ENCODE peak calls at places on chromosomes 6 and 20, in seven cellular contexts. G is transverse colon, J is tibial nerve, S is H1, P is SK-N-SH, Q is upper lobe of left lung, Y is A549. B is an unnamed sample.

GRCh38 chr20:39358052-39358451 is 395.9 kb downstream of the DHX35 start:
- DNase-seq in S (no peak), Q (peak), J (peak), Y (no peak), G (no peak), P (no peak), B (no peak)

GRCh38 chr20:37316116-37316774 is 26.8 kb downstream of the MANBAL start:
- DNase-seq in S (no peak), Q (peak), P (no peak), Y (no peak), G (peak), J (no peak), B (no peak)

GRCh38 chr6:151370509-151371078 is 20.8 kb downstream of the ZBTB2 start:
- DNase-seq in J (no peak), Q (no peak), P (no peak), S (no peak), G (no peak), Y (no peak), B (no peak)

GRCh38 chr6:69647726-69648125 is 149.1 kb downstream of the LMBRD1 start:
- DNase-seq in G (no peak), P (no peak), Y (no peak), J (no peak), Q (no peak), S (no peak), B (peak)

GRCh38 chr6:151683381-151683780 is 124.1 kb upstream of the ESR1 start:
- DNase-seq in S (no peak), Y (no peak), P (no peak), J (no peak), Q (no peak), G (no peak), B (no peak)

GRCh38 chr20:44632103-44632752 is 19.3 kb downstream of the ADA start:
- DNase-seq in P (no peak), S (no peak), J (no peak), Q (no peak), Y (no peak), G (no peak), B (no peak)

GRCh38 chr6:159404296-159404695 is 235.1 kb downstream of the FNDC1 start:
- DNase-seq in J (no peak), P (no peak), G (no peak), S (no peak), Q (no peak), Y (no peak), B (no peak)

GRCh38 chr6:45504947-45505346 is 127.2 kb upstream of the SUPT3H start:
- DNase-seq in Y (no peak), G (no peak), P (no peak), S (no peak), Q (peak), J (no peak), B (no peak)

GRCh38 chr6:113137411-113137810 is 719.7 kb upstream of the MARCKS start:
- DNase-seq in Y (no peak), P (no peak), Q (no peak), J (peak), S (no peak), G (no peak), B (no peak)

GRCh38 chr6:37922563-37922962 is 103.0 kb downstream of the ZFAND3 start:
- DNase-seq in P (no peak), Q (no peak), G (no peak), Y (no peak), J (no peak), S (no peak), B (no peak)

GRCh38 chr6:111558690-111559192 is 46.9 kb downstream of the TRAF3IP2 start:
- DNase-seq in J (no peak), G (no peak), Y (no peak), Q (no peak), S (no peak), P (no peak), B (no peak)

GRCh38 chr20:44200371-44200770 is 10.2 kb downstream of the OSER1 start:
- DNase-seq in P (no peak), Y (no peak), J (no peak), G (no peak), S (no peak), Q (no peak), B (no peak)

GRCh38 chr6:5992551-5993225 is 14.0 kb downstream of the NRN1 start:
- DNase-seq in J (no peak), Q (no peak), Y (no peak), P (no peak), S (no peak), G (no peak), B (no peak)

GRCh38 chr6:139655783-139656705 is 281.6 kb upstream of the CITED2 start:
- DNase-seq in Y (peak), P (no peak), S (no peak), Q (no peak), J (no peak), G (peak), B (peak)

GRCh38 chr6:27865952-27866369 is 46.2 kb downstream of the OR2B2 start:
- DNase-seq in Q (peak), P (no peak), Y (no peak), J (no peak), S (no peak), G (peak), B (no peak)

GRCh38 chr6:120198033-120198432 is 848.5 kb upstream of the MAN1A1 start:
- DNase-seq in P (peak), Y (no peak), S (no peak), J (no peak), Q (no peak), G (no peak), B (peak)

GRCh38 chr6:124389127-124389526 is 573.1 kb upstream of the RNF217 start:
- DNase-seq in P (no peak), G (no peak), Y (no peak), J (no peak), Q (no peak), S (no peak), B (no peak)

GRCh38 chr20:50571466-50571865 is 61.3 kb downstream of the PTPN1 start:
- DNase-seq in Y (no peak), J (no peak), S (no peak), Q (no peak), P (no peak), G (no peak), B (no peak)

GRCh38 chr6:5442946-5443345 is 181.6 kb downstream of the FARS2 start:
- DNase-seq in S (no peak), G (no peak), Q (no peak), J (no peak), P (no peak), Y (no peak), B (no peak)

GRCh38 chr20:54633374-54633773 is 158.0 kb downstream of the DOK5 start:
- DNase-seq in P (no peak), G (no peak), S (no peak), Y (no peak), Q (no peak), J (no peak), B (no peak)

GRCh38 chr6:27897580-27898206 is 14.5 kb downstream of the OR2B2 start:
- DNase-seq in Q (no peak), J (no peak), P (no peak), Y (no peak), G (no peak), S (no peak), B (no peak)

GRCh38 chr20:24470782-24471582 is 1.6 kb downstream of the SYNDIG1 start:
- DNase-seq in Q (no peak), S (no peak), J (no peak), Y (no peak), P (no peak), G (no peak), B (no peak)

GRCh38 chr20:19820520-19821211 is 62.6 kb downstream of the RIN2 start:
- DNase-seq in S (no peak), G (no peak), Q (no peak), P (no peak), Y (no peak), J (no peak), B (no peak)

GRCh38 chr6:36595168-36595818 is 1.1 kb downstream of the SRSF3 start:
- DNase-seq in Y (no peak), P (peak), S (no peak), G (no peak), Q (peak), J (peak), B (peak)

GRCh38 chr20:56995635-56996075 is 270.8 kb downstream of the BMP7 start:
- DNase-seq in P (peak), G (no peak), Y (peak), S (peak), Q (no peak), J (no peak), B (peak)

GRCh38 chr20:47019106-47019824 is 124.6 kb downstream of the EYA2 start:
- DNase-seq in J (peak), Q (no peak), S (no peak), G (peak), P (peak), Y (no peak), B (no peak)

GRCh38 chr20:20391115-20391514 is 23.2 kb downstream of the INSM1 start:
- DNase-seq in J (no peak), S (no peak), Y (no peak), Q (no peak), G (no peak), P (no peak), B (no peak)

GRCh38 chr6:85449818-85450577 is at the start of gene NT5E:
- DNase-seq in J (peak), Y (peak), Q (peak), S (no peak), P (peak), G (peak), B (peak)
- TF ChIP-seq EP300 in J (no peak), Y (no peak), Q (no peak), S (no peak), P (no peak), G (no peak), B (peak)

DNA sequence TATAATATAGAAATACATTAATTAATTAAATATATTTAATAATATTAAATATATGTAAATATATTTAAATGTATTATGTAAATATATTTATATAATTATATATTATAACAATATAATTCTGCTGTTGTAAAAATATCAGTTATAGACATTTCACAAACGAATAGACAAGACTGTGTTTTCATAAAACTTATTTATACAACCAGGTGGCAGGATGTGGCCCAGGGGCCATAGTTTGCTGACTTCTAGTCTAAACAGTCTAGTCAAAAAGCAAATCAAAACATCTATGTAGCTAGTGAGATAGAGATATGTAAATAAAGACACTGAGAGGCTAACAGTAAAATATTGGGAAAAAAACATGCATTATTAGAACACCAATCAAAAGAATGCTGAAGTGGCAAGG is 136.4 kb downstream of the TBXT start:
- DNase-seq in J (no peak), Q (no peak), G (no peak), S (no peak), P (no peak), Y (no peak), B (no peak)
- TF ChIP-seq EP300 in J (no peak), Q (no peak), G (no peak), S (no peak), P (no peak), Y (no peak), B (no peak)

DNA sequence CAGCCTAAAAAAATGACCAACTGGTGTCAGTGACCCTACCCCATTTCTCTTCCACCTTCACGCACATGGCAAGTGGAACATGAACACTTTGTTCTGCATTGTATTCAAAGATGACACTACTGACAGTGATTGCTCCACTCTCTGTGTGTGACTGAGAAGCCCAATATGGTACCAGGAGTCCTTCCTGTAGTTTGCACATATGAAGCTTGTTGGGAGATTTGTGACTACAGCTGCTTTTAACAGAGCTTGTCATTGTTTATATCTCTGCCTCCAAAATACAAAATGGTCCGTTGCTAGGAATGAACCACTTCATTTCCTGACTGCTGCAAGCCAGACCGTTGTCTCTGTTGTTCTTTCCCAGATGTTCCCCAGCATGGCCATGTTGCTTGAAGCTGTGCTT is 140.3 kb upstream of the TCF21 start:
- DNase-seq in J (no peak), Q (no peak), S (no peak), Y (no peak), P (no peak), G (no peak), B (no peak)
- TF ChIP-seq EP300 in J (no peak), Q (no peak), S (no peak), Y (no peak), P (no peak), G (no peak), B (no peak)

DNA sequence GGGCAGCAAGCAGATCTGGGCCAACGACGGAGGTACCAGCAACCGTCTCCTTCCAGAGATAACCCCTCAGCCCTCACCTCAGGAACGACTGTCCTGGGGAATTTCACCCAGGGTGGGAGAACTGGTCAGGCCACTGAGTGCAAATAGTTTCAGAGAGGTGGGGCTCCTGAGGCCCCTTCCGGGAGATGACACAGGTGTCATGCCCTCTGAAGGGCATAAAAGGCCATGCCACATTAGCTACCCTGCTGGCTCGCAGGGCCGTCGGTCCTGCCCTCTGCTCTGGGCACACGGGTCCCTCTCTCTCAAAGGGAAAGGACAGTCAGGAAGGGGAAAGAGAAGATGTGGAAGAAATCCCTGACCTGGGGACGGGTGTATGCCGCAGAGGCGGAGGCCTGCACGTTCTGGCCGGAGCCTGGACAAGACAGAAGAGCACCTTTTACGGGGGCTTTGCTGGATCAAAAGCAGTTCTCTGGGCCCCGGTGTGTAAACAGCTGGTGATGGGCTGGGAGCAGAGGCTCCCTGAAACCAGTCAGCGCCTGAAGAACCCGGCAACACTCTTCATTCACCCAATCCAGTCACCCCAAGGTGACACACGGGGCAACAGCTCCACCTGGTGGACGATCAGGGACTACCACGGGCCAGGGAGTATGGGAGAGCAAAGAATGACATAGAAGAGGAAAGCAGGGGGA is 6.4 kb upstream of the TAF8 start:
- DNase-seq in Q (peak), G (peak), Y (peak), S (peak), P (peak), J (peak), B (peak)
- TF ChIP-seq EP300 in Q (no peak), G (no peak), Y (no peak), S (no peak), P (no peak), J (peak), B (no peak)

GRCh38 chr6:88670369-88670768 is 293.0 kb downstream of the RNGTT start:
- DNase-seq in Q (no peak), P (no peak), J (no peak), G (no peak), S (no peak), Y (no peak), B (no peak)
- TF ChIP-seq EP300 in Q (no peak), P (no peak), J (no peak), G (no peak), S (no peak), Y (no peak), B (no peak)

GRCh38 chr6:99219788-99220187 is 129.7 kb downstream of the FAXC start:
- DNase-seq in P (peak), Q (peak), S (peak), G (no peak), Y (no peak), J (no peak), B (no peak)

GRCh38 chr6:99216959-99217358 is 132.5 kb downstream of the FAXC start:
- DNase-seq in J (no peak), P (no peak), G (no peak), Q (no peak), Y (no peak), S (no peak), B (no peak)
- TF ChIP-seq EP300 in J (no peak), P (no peak), G (no peak), Q (no peak), Y (no peak), S (no peak), B (no peak)

GRCh38 chr6:169235286-169235685 is 18.4 kb downstream of the THBS2 start:
- DNase-seq in Y (no peak), P (no peak), G (no peak), Q (no peak), S (no peak), J (no peak), B (no peak)

GRCh38 chr6:169233181-169233580 is 20.5 kb downstream of the THBS2 start:
- DNase-seq in P (no peak), S (no peak), G (no peak), J (no peak), Q (no peak), Y (no peak), B (no peak)

GRCh38 chr6:169234634-169235033 is 19.0 kb downstream of the THBS2 start:
- DNase-seq in S (no peak), J (no peak), Y (no peak), G (no peak), Q (no peak), P (no peak), B (no peak)

GRCh38 chr6:169232507-169232931 is 21.1 kb downstream of the THBS2 start:
- DNase-seq in Y (no peak), P (no peak), S (no peak), G (no peak), Q (no peak), J (no peak), B (no peak)

GRCh38 chr6:169233832-169234231 is 19.8 kb downstream of the THBS2 start:
- DNase-seq in Q (no peak), G (no peak), P (no peak), J (no peak), Y (no peak), S (no peak), B (no peak)
- TF ChIP-seq EP300 in Q (no peak), G (no peak), P (no peak), J (no peak), Y (no peak), S (no peak), B (no peak)

DNA sequence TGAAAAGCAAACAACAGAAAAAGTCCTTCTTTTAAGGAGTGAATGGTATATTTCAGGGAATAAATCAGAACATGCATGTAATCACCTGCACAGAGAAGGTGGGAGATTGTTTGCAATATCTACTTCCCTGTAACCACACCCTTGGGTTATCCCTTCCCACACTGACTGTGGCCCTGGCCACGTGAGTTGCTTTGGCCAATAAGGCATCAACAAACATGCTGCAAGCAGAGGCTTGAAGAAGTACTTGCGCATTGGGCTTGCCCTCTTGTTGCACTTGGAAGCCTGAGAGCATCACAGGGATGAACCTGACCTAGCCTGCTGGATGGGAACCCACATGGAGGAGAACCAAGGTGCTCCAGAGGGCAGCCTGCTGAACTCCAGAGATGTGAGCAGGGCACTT is 208.4 kb downstream of the PTPRT start:
- DNase-seq in Y (no peak), J (no peak), Q (no peak), S (no peak), P (no peak), G (no peak), B (no peak)
- TF ChIP-seq EP300 in Y (no peak), J (no peak), Q (no peak), S (no peak), P (no peak), G (no peak), B (no peak)